ENCODE peak calls at places on chromosomes 11 and 22, in ten cellular contexts. T is lower lobe of right lung; J is HCT116; D is lung; B is naive thymus-derived CD4-positive, alpha-beta T cell; M is adrenal gland; W is IMR-90; A is cardiac muscle cell; L is ovary; Y is gastrocnemius medialis. E is an unnamed sample. For H3K4me1, the result is how much of the 10 kb centered on the place peaks cover.

GRCh38 chr11:40338739-40339138 is 1120.7 kb downstream of the LRRC4C start:
- DNase-seq in T (no peak), J (no peak), D (no peak), B (no peak), M (no peak), W (peak), A (peak), L (no peak), Y (no peak), E (no peak)

GRCh38 chr11:76577199-76577920 is 93.2 kb downstream of the LRRC32 start:
- DNase-seq in T (no peak), J (no peak), D (no peak), B (no peak), M (peak), W (peak), A (peak), L (peak), Y (no peak), E (peak)

GRCh38 chr11:33735166-33735425 is 1.1 kb downstream of the CD59 start:
- DNase-seq in T (no peak), J (no peak), D (no peak), B (no peak), M (no peak), W (no peak), A (no peak), L (no peak), Y (no peak), E (peak)

GRCh38 chr11:57491371-57492061 is 24.0 kb downstream of the SLC43A1 start:
- DNase-seq in T (no peak), J (no peak), D (no peak), B (no peak), M (no peak), W (no peak), A (peak), L (no peak), Y (no peak), E (no peak)

GRCh38 chr11:46006418-46007070 is 84.1 kb downstream of the LARGE2 start:
- DNase-seq in T (no peak), J (peak), D (no peak), B (peak), M (peak), W (peak), A (peak), L (no peak), Y (no peak), E (no peak)

GRCh38 chr11:5274340-5274739 is 4.6 kb upstream of the HBE1 start:
- DNase-seq in T (no peak), J (no peak), D (no peak), B (no peak), M (no peak), W (no peak), A (no peak), L (no peak), Y (no peak), E (no peak)

GRCh38 chr22:41181349-41182241 is 23.5 kb upstream of the L3MBTL2 start:
- DNase-seq in T (no peak), J (no peak), D (no peak), B (no peak), M (no peak), W (peak), A (peak), L (no peak), Y (peak), E (no peak)

GRCh38 chr11:44267366-44268072 is 42.4 kb downstream of the ALX4 start:
- DNase-seq in T (no peak), J (no peak), D (no peak), B (no peak), M (no peak), W (no peak), A (no peak), L (no peak), Y (no peak), E (no peak)

GRCh38 chr11:72326151-72326842 is 82.3 kb upstream of the PHOX2A start:
- DNase-seq in T (no peak), J (no peak), D (no peak), B (no peak), M (no peak), W (peak), A (peak), L (no peak), Y (no peak), E (no peak)

GRCh38 chr11:75031771-75032549 is 43.2 kb downstream of the NEU3 start:
- DNase-seq in T (peak), J (peak), D (peak), B (no peak), M (peak), W (peak), A (peak), L (peak), Y (peak), E (peak)

GRCh38 chr11:14974723-14975587 is 2.8 kb upstream of the CALCA start:
- DNase-seq in T (no peak), J (peak), D (no peak), B (peak), M (peak), W (peak), A (peak), L (no peak), Y (peak), E (peak)

GRCh38 chr11:22976146-22976545 is 115.9 kb upstream of the CCDC179 start:
- DNase-seq in T (no peak), J (no peak), D (no peak), B (no peak), M (peak), W (peak), A (peak), L (no peak), Y (no peak), E (no peak)

GRCh38 chr22:29071261-29072045 is 1.4 kb upstream of the KREMEN1 start:
- DNase-seq in T (peak), J (no peak), D (no peak), B (peak), M (no peak), W (peak), A (peak), L (peak), Y (no peak), E (peak)

GRCh38 chr11:87740968-87741367 is 434.3 kb downstream of the RAB38 start:
- DNase-seq in T (no peak), J (no peak), D (no peak), B (no peak), M (no peak), W (no peak), A (no peak), L (no peak), Y (no peak), E (no peak)

GRCh38 chr11:84780689-84781293 is 846.4 kb downstream of the DLG2 start:
- DNase-seq in T (no peak), J (peak), D (no peak), B (no peak), M (no peak), W (peak), A (peak), L (no peak), Y (no peak), E (no peak)

DNA sequence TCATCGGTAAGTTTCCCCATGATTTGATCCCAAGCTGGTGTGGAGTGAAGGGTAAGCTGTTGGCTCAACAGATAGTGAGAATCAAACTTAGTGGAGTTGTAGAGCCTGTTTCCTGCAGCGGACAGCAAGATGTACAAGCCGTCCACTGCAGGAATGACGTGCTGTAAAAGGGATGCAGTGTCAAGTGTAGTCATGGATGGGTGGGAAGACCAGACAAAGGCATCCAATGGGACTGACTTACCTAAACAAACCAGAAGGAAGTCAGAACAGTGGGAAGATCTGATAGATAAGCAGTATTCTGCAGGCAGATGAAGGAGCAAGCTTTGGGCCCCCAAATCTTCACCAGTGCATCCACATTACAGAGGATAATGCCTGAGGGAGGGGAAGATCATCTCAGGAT is 8.8 kb downstream of the ZBTB16 start:
- DNase-seq in T (no peak), J (no peak), D (no peak), B (no peak), M (no peak), W (no peak), A (no peak), L (no peak), Y (peak), E (no peak)
- H3K4me3 ChIP-seq in T (peak), J (no peak), D (no peak), B (no peak), M (no peak), W (no peak), A (no peak), L (no peak), Y (peak), E (no peak)

DNA sequence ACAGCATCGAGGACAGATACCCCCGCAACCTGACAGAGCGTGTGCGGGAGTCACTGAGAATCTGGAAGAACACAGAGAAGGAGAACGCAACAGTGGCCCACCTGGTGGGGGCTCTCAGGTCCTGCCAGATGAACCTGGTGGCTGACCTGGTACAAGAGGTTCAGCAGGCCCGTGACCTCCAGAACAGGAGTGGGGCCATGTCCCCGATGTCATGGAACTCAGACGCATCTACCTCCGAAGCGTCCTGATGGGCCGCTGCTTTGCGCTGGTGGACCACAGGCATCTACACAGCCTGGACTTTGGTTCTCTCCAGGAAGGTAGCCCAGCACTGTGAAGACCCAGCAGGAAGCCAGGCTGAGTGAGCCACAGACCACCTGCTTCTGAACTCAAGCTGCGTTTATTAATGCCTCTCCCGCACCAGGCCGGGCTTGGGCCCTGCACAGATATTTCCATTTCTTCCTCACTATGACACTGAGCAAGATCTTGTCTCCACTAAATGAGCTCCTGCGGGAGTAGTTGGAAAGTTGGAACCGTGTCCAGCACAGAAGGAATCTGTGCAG is 3.2 kb downstream of the FADD start:
- DNase-seq in T (no peak), J (no peak), D (no peak), B (no peak), M (no peak), W (no peak), A (no peak), L (no peak), Y (no peak), E (no peak)
- H3K4me1 ChIP-seq in T (under half), J (under half), D (under half), B (under half), M (under half), W (under half), A (under half), L (under half), Y (under half), E (under half)

GRCh38 chr11:8914661-8915018 is 3.7 kb downstream of the AKIP1 start:
- DNase-seq in T (no peak), J (no peak), D (no peak), B (no peak), M (no peak), W (no peak), A (no peak), L (no peak), Y (no peak), E (no peak)
- H3K4me3 ChIP-seq in T (peak), J (no peak), D (no peak), B (no peak), M (no peak), W (no peak), A (no peak), L (no peak), Y (no peak), E (no peak)

DNA sequence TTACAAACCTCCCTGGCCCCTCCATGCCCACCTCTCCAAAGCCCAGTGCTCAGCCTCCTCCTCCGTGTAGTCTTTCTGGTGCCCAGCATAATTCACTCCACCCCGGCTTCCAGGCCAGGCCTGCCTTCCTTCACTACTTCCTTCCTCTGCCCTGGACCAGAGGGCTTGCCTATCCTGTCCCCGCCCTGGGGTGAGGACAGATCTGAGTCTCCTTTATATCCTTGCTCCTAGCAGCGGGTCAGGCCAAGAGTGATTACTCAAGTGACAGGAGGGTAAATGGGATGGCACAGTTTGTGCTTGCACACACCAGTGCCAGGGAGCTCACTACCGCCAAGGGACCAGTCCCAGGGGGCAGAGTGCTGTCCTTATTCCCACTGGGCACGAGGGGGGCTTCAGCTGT is 48.0 kb downstream of the SCUBE1 start:
- DNase-seq in T (no peak), J (no peak), D (no peak), B (no peak), M (no peak), W (no peak), A (no peak), L (no peak), Y (no peak), E (no peak)
- H3K4me1 ChIP-seq in T (under half), J (under half), D (under half), B (under half), M (under half), W (under half), A (under half), L (under half), Y (under half), E (under half)

GRCh38 chr11:65928667-65929066 is 9.4 kb downstream of the DRAP1 start:
- DNase-seq in T (no peak), J (no peak), D (no peak), B (no peak), M (no peak), W (no peak), A (no peak), L (no peak), Y (no peak), E (no peak)
- H3K4me3 ChIP-seq in T (peak), J (no peak), D (no peak), B (no peak), M (no peak), W (no peak), A (no peak), L (no peak), Y (no peak), E (no peak)

DNA sequence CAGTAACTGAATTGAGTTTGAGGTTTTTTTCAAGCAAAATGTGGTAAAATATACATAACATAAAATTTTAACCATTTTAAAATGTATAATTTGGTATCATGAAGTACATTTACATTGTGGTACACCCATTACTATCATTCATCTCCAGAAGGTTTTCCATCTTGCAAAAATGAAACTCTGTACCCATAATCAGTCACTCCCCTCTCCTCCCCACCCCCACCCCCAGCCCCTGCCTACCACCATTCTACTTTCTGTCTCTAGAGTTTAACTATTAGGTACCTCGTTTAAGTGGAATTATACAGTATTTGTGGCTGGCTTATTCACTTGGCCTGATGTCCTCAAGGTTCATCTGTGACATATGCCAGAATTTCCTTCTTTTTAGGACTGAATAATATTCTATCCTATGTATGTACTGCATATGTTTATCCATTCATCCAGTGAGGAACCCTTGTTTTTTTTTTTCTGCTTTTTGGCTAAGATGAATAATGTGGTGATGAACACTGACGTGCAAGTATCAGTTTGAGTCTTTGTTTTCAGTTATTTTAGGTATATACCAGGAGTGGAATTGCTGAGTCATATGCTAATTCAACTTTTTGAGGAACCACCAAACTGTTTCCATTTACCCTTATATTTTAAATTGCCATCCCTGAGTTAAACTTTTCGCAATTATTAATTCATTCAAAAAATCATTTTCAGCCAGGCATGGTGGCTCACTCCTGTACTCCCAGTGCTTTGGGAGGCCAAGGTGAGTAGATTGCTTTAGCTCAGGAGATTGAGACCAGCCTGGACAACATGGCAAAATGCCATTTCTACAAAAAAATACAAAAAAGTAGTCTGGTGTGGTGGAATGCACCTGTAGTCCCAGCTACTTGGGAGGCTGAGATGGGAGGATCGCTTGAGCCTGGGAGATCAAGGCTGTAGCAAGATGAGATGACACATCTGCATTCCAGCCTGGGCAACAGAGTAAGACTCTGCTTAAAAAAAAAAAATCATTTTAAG is 64.1 kb downstream of the MICAL2 start:
- DNase-seq in T (no peak), J (no peak), D (no peak), B (no peak), M (no peak), W (peak), A (peak), L (no peak), Y (no peak), E (no peak)
- H3K4me1 ChIP-seq in T (under half), J (half or more), D (under half), B (under half), M (under half), W (under half), A (half or more), L (under half), Y (under half), E (under half)

E was measured in thyroid gland.